ENCODE peak calls at places on chromosome 6, in six cellular contexts. Z, S, B, E, Q and H are unnamed samples. For H3K4me1, the result is how much of the 10 kb centered on the place peaks cover.

GRCh38 chr6:104612541-104612940 is 247.2 kb downstream of the HACE1 start:
- DNase-seq in Z (no peak), S (no peak), B (no peak), E (no peak), Q (no peak), H (no peak)

GRCh38 chr6:169231790-169232506 is 21.7 kb downstream of the THBS2 start:
- DNase-seq in Z (no peak), S (no peak), B (no peak), E (no peak), Q (no peak), H (no peak)

GRCh38 chr6:90887764-90888163 is 300.9 kb upstream of the MAP3K7 start:
- DNase-seq in Z (no peak), S (no peak), B (no peak), E (no peak), Q (no peak), H (no peak)

GRCh38 chr6:57257911-57258541 is 35.9 kb upstream of the RAB23 start:
- DNase-seq in Z (no peak), S (no peak), B (no peak), E (no peak), Q (no peak), H (no peak)

GRCh38 chr6:89582669-89583325 is 55.8 kb downstream of the LYRM2 start:
- DNase-seq in Z (no peak), S (no peak), B (no peak), E (no peak), Q (no peak), H (no peak)

GRCh38 chr6:110093981-110094380 is 85.5 kb downstream of the WASF1 start:
- DNase-seq in Z (no peak), S (no peak), B (no peak), E (no peak), Q (no peak), H (no peak)

GRCh38 chr6:14806101-14806500 is 439.8 kb upstream of the JARID2 start:
- DNase-seq in Z (no peak), S (no peak), B (no peak), E (no peak), Q (no peak), H (no peak)

GRCh38 chr6:27138837-27139752 is 108.4 kb upstream of the PRSS16 start:
- DNase-seq in Z (no peak), S (peak), B (peak), E (no peak), Q (peak), H (peak)

GRCh38 chr6:26362093-26362835 is 2.7 kb upstream of the BTN3A2 start:
- DNase-seq in Z (peak), S (no peak), B (no peak), E (no peak), Q (no peak), H (no peak)

GRCh38 chr6:126672654-126673053 is 332.7 kb downstream of the CENPW start:
- DNase-seq in Z (no peak), S (no peak), B (no peak), E (no peak), Q (no peak), H (no peak)

GRCh38 chr6:45843848-45844521 is 171.7 kb downstream of the CLIC5 start:
- DNase-seq in Z (peak), S (no peak), B (no peak), E (no peak), Q (no peak), H (no peak)

GRCh38 chr6:88538130-88538706 is 372.1 kb upstream of the CNR1 start:
- DNase-seq in Z (no peak), S (peak), B (peak), E (no peak), Q (no peak), H (peak)

GRCh38 chr6:48743738-48744137 is 632.7 kb upstream of the PTCHD4 start:
- DNase-seq in Z (no peak), S (no peak), B (no peak), E (no peak), Q (no peak), H (no peak)

GRCh38 chr6:48747040-48747439 is 636.0 kb upstream of the PTCHD4 start:
- DNase-seq in Z (no peak), S (no peak), B (no peak), E (no peak), Q (no peak), H (no peak)

GRCh38 chr6:48747471-48747870 is 636.5 kb upstream of the PTCHD4 start:
- DNase-seq in Z (no peak), S (no peak), B (no peak), E (no peak), Q (no peak), H (no peak)

GRCh38 chr6:48744948-48745347 is 634.0 kb upstream of the PTCHD4 start:
- DNase-seq in Z (no peak), S (no peak), B (no peak), E (no peak), Q (no peak), H (no peak)
- H3K4me1 ChIP-seq in Z (under half), S (under half), B (under half), E (under half), Q (under half), H (under half)

GRCh38 chr6:50818673-50819072 is at the start of gene TFAP2B:
- DNase-seq in Z (no peak), S (no peak), B (no peak), E (no peak), Q (no peak), H (no peak)

GRCh38 chr6:50817638-50817950 is 1.1 kb upstream of the TFAP2B start:
- DNase-seq in Z (no peak), S (no peak), B (no peak), E (no peak), Q (no peak), H (no peak)

GRCh38 chr6:50816115-50816675 is 2.5 kb upstream of the TFAP2B start:
- DNase-seq in Z (peak), S (peak), B (no peak), E (peak), Q (peak), H (peak)

GRCh38 chr6:50816947-50817637 is 1.6 kb upstream of the TFAP2B start:
- DNase-seq in Z (no peak), S (no peak), B (no peak), E (no peak), Q (no peak), H (no peak)

DNA sequence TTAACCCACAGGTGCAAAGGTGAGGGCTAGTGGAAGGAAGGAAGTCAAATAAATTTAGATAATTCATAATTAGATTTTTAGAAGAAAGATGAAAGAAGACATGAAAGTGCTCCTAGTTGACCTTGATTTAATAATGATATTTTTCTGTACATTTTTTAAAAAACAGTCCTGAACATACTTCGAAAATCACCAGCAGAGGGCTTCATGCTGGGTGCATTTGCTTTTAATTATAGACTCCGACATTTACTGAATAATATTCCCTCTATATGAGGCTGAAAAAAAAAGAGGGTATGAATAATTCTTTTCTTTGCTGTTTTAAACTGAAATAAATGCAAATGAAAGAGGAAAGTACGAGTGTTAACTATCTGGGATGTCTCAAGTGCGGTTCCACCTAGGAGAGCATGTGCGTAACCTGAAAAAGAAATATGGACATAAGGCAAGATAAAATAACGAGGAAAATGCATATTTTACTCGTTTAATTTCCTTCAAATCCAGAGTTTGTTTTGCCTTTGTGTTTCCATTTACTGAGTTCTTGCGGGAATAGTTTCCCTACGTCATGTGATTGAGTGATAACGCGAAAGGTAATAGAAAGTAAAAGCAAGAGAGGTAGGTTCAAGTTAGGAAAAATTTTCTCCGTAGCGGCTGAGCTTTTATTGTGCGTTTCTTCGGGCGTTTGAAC is 3.1 kb upstream of the TFAP2B start:
- DNase-seq in Z (no peak), S (peak), B (no peak), E (no peak), Q (no peak), H (no peak)
- TF ChIP-seq ZNF274 in Z (no peak), S (peak), B (no peak), E (no peak), Q (no peak), H (no peak)

GRCh38 chr6:16979677-16980076 is 122.2 kb upstream of the STMND1 start:
- DNase-seq in Z (no peak), S (no peak), B (no peak), E (no peak), Q (no peak), H (no peak)

GRCh38 chr6:16982827-16983226 is 119.0 kb upstream of the STMND1 start:
- DNase-seq in Z (no peak), S (no peak), B (no peak), E (no peak), Q (peak), H (no peak)

GRCh38 chr6:16974729-16975359 is 127.0 kb upstream of the STMND1 start:
- DNase-seq in Z (no peak), S (no peak), B (no peak), E (no peak), Q (no peak), H (no peak)

GRCh38 chr6:16976418-16977183 is 125.2 kb upstream of the STMND1 start:
- DNase-seq in Z (no peak), S (no peak), B (no peak), E (no peak), Q (no peak), H (no peak)

DNA sequence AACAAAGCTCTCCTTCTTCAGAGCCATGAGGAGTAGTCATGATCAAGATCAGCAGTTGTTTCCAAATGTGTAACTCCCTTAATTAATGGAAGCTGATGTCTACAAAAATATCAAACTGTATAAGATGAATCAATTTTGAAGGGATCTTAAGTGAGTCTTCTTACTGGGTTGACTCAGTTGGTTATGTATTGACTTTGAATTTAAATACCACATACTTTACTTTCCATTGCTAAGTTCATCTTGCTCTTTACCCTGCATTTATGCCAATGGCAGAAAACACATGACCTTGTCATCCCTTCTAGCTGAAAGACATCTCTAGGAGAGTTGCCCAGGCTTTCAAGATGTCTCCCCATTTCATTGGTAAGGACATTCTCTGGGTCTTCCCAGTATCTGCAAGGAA is 123.2 kb upstream of the STMND1 start:
- DNase-seq in Z (no peak), S (no peak), B (no peak), E (no peak), Q (no peak), H (no peak)
- TF ChIP-seq YY1 in Z (no peak), S (no peak), B (no peak), E (no peak), Q (no peak), H (no peak)

GRCh38 chr6:32442977-32443552 is 3.4 kb downstream of the HLA-DRA start:
- DNase-seq in Z (no peak), S (no peak), B (no peak), E (no peak), Q (no peak), H (no peak)

GRCh38 chr6:32449088-32449736 is 9.5 kb downstream of the HLA-DRA start:
- DNase-seq in Z (no peak), S (no peak), B (no peak), E (no peak), Q (no peak), H (no peak)

GRCh38 chr6:32445321-32445854 is 5.7 kb downstream of the HLA-DRA start:
- DNase-seq in Z (no peak), S (no peak), B (no peak), E (no peak), Q (no peak), H (no peak)

GRCh38 chr6:32444433-32444832 is 4.7 kb downstream of the HLA-DRA start:
- DNase-seq in Z (no peak), S (no peak), B (no peak), E (no peak), Q (no peak), H (no peak)

DNA sequence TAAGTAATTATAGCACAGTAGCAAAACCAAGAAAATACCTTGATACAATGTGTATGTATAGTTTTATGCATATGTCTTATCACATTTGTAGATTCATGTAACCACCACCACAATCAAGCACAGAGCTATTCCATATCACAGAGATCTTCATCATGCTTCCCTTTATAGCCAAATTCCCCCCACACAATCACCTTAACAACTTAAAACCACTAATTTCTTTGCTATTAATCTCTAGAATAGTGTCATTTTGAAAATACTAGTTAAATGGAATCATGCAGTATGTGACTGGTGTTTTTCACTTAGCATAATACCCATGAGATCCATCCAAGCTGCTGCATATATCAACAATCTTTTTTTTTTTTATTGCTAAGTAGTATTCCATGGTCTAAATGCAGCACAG is 8.2 kb downstream of the HLA-DRA start:
- DNase-seq in Z (no peak), S (no peak), B (no peak), E (no peak), Q (no peak), H (no peak)
- H3K4me1 ChIP-seq in Z (under half), S (under half), B (under half), E (under half), Q (under half), H (under half)